ENCODE peak calls at places on chromosomes 13 and 19, in ten cellular contexts. One of them, this sample, is unnamed.

GRCh38 chr19:45059258-45059965 is 16.9 kb downstream of the ZNF296 start:
- DNase-seq in ELR: peak; percentile 84
- DNase-seq in transverse colon: peak; percentile 87
- DNase-seq in HFF-Myc: peak; percentile 63
- DNase-seq in B cell: peak; percentile 90
- DNase-seq in right cardiac atrium: peak; percentile 77
- DNase-seq in Ammon's horn: peak; percentile 84
- DNase-seq in cardiac fibroblast: peak; percentile 85
- DNase-seq in posterior cingulate gyrus: peak; percentile 84
- DNase-seq in stimulated activated CD4-positive, alpha-beta T cell treated with anti-CD3 and anti-CD28 coated beads, Interleukin-2, amount 100 ng/mL, for 24 hours: peak; percentile 90
- DNase-seq in this sample: peak; percentile 48

GRCh38 chr13:40667622-40667978 is 1.2 kb upstream of the FOXO1 start:
- DNase-seq in posterior cingulate gyrus: no peak
- DNase-seq in cardiac fibroblast: no peak
- DNase-seq in ELR: no peak
- DNase-seq in HFF-Myc: no peak
- DNase-seq in transverse colon: peak; percentile 38
- DNase-seq in stimulated activated CD4-positive, alpha-beta T cell treated with anti-CD3 and anti-CD28 coated beads, Interleukin-2, amount 100 ng/mL, for 24 hours: peak; percentile 30
- DNase-seq in Ammon's horn: peak; percentile 16
- DNase-seq in B cell: no peak
- DNase-seq in right cardiac atrium: peak; percentile 62
- DNase-seq in this sample: no peak

GRCh38 chr13:74056829-74057564 is 77.2 kb downstream of the KLF12 start:
- DNase-seq in right cardiac atrium: peak; percentile 69
- DNase-seq in transverse colon: no peak
- DNase-seq in stimulated activated CD4-positive, alpha-beta T cell treated with anti-CD3 and anti-CD28 coated beads, Interleukin-2, amount 100 ng/mL, for 24 hours: no peak
- DNase-seq in cardiac fibroblast: no peak
- DNase-seq in posterior cingulate gyrus: no peak
- DNase-seq in B cell: no peak
- DNase-seq in Ammon's horn: no peak
- DNase-seq in ELR: no peak
- DNase-seq in HFF-Myc: no peak
- DNase-seq in this sample: no peak

GRCh38 chr19:19176950-19177349 is 6.9 kb upstream of the MEF2B start:
- DNase-seq in stimulated activated CD4-positive, alpha-beta T cell treated with anti-CD3 and anti-CD28 coated beads, Interleukin-2, amount 100 ng/mL, for 24 hours: no peak
- DNase-seq in ELR: peak; percentile 26
- DNase-seq in right cardiac atrium: no peak
- DNase-seq in HFF-Myc: no peak
- DNase-seq in transverse colon: no peak
- DNase-seq in B cell: no peak
- DNase-seq in Ammon's horn: no peak
- DNase-seq in cardiac fibroblast: no peak
- DNase-seq in posterior cingulate gyrus: no peak
- DNase-seq in this sample: no peak

GRCh38 chr19:14472202-14472961 is 2.8 kb downstream of the PTGER1 start:
- DNase-seq in stimulated activated CD4-positive, alpha-beta T cell treated with anti-CD3 and anti-CD28 coated beads, Interleukin-2, amount 100 ng/mL, for 24 hours: peak; percentile 93
- DNase-seq in cardiac fibroblast: peak; percentile 61
- DNase-seq in Ammon's horn: peak; percentile 54
- DNase-seq in ELR: peak; percentile 73
- DNase-seq in HFF-Myc: no peak
- DNase-seq in B cell: peak; percentile 88
- DNase-seq in transverse colon: peak; percentile 76
- DNase-seq in posterior cingulate gyrus: peak; percentile 75
- DNase-seq in right cardiac atrium: peak; percentile 91
- DNase-seq in this sample: peak; percentile 14

GRCh38 chr13:99415014-99415650 is 86.1 kb upstream of the TM9SF2 start:
- DNase-seq in HFF-Myc: no peak
- DNase-seq in B cell: no peak
- DNase-seq in right cardiac atrium: no peak
- DNase-seq in transverse colon: no peak
- DNase-seq in Ammon's horn: no peak
- DNase-seq in cardiac fibroblast: no peak
- DNase-seq in posterior cingulate gyrus: no peak
- DNase-seq in stimulated activated CD4-positive, alpha-beta T cell treated with anti-CD3 and anti-CD28 coated beads, Interleukin-2, amount 100 ng/mL, for 24 hours: no peak
- DNase-seq in ELR: no peak
- DNase-seq in this sample: no peak

GRCh38 chr19:38284422-38284821 is 19.6 kb upstream of the C19orf33 start:
- DNase-seq in right cardiac atrium: no peak
- DNase-seq in stimulated activated CD4-positive, alpha-beta T cell treated with anti-CD3 and anti-CD28 coated beads, Interleukin-2, amount 100 ng/mL, for 24 hours: no peak
- DNase-seq in cardiac fibroblast: no peak
- DNase-seq in Ammon's horn: peak; percentile 57
- DNase-seq in HFF-Myc: no peak
- DNase-seq in posterior cingulate gyrus: no peak
- DNase-seq in transverse colon: no peak
- DNase-seq in B cell: peak; percentile 34
- DNase-seq in ELR: no peak
- DNase-seq in this sample: no peak

GRCh38 chr13:81017525-81018152 is 676.7 kb upstream of the SPRY2 start:
- DNase-seq in HFF-Myc: peak; percentile 2
- DNase-seq in Ammon's horn: peak; percentile 75
- DNase-seq in right cardiac atrium: no peak
- DNase-seq in posterior cingulate gyrus: no peak
- DNase-seq in ELR: peak; percentile 74
- DNase-seq in stimulated activated CD4-positive, alpha-beta T cell treated with anti-CD3 and anti-CD28 coated beads, Interleukin-2, amount 100 ng/mL, for 24 hours: no peak
- DNase-seq in B cell: peak; percentile 19
- DNase-seq in transverse colon: no peak
- DNase-seq in cardiac fibroblast: peak; percentile 75
- DNase-seq in this sample: peak; percentile 15

GRCh38 chr13:112447306-112447705 is 71.2 kb downstream of the SPACA7 start:
- DNase-seq in right cardiac atrium: no peak
- DNase-seq in ELR: no peak
- DNase-seq in posterior cingulate gyrus: no peak
- DNase-seq in transverse colon: no peak
- DNase-seq in stimulated activated CD4-positive, alpha-beta T cell treated with anti-CD3 and anti-CD28 coated beads, Interleukin-2, amount 100 ng/mL, for 24 hours: no peak
- DNase-seq in HFF-Myc: no peak
- DNase-seq in B cell: no peak
- DNase-seq in cardiac fibroblast: no peak
- DNase-seq in Ammon's horn: no peak
- DNase-seq in this sample: no peak

GRCh38 chr19:10603084-10603872 is 16.2 kb upstream of the AP1M2 start:
- DNase-seq in cardiac fibroblast: peak; percentile 21
- DNase-seq in ELR: peak; percentile 45
- DNase-seq in Ammon's horn: no peak
- DNase-seq in transverse colon: peak; percentile 66
- DNase-seq in stimulated activated CD4-positive, alpha-beta T cell treated with anti-CD3 and anti-CD28 coated beads, Interleukin-2, amount 100 ng/mL, for 24 hours: peak; percentile 76
- DNase-seq in posterior cingulate gyrus: no peak
- DNase-seq in HFF-Myc: no peak
- DNase-seq in B cell: peak; percentile 82
- DNase-seq in right cardiac atrium: peak; percentile 78
- DNase-seq in this sample: no peak

GRCh38 chr13:49539313-49539712 is 43.6 kb downstream of the PHF11 start:
- DNase-seq in posterior cingulate gyrus: no peak
- DNase-seq in cardiac fibroblast: no peak
- DNase-seq in right cardiac atrium: no peak
- DNase-seq in ELR: no peak
- DNase-seq in HFF-Myc: no peak
- DNase-seq in transverse colon: no peak
- DNase-seq in stimulated activated CD4-positive, alpha-beta T cell treated with anti-CD3 and anti-CD28 coated beads, Interleukin-2, amount 100 ng/mL, for 24 hours: no peak
- DNase-seq in Ammon's horn: no peak
- DNase-seq in B cell: no peak
- DNase-seq in this sample: no peak

GRCh38 chr19:37506387-37507166 is at the start of gene ZNF793:
- DNase-seq in B cell: peak; percentile 86
- DNase-seq in transverse colon: peak; percentile 81
- DNase-seq in Ammon's horn: peak; percentile 86
- DNase-seq in ELR: peak; percentile 21
- DNase-seq in stimulated activated CD4-positive, alpha-beta T cell treated with anti-CD3 and anti-CD28 coated beads, Interleukin-2, amount 100 ng/mL, for 24 hours: peak; percentile 78
- DNase-seq in HFF-Myc: no peak
- DNase-seq in right cardiac atrium: peak; percentile 94
- DNase-seq in posterior cingulate gyrus: peak; percentile 74
- DNase-seq in cardiac fibroblast: peak; percentile 84
- DNase-seq in this sample: peak; percentile 32

GRCh38 chr13:39406688-39407087 is 196.3 kb downstream of the LHFPL6 start:
- DNase-seq in right cardiac atrium: no peak
- DNase-seq in HFF-Myc: no peak
- DNase-seq in posterior cingulate gyrus: no peak
- DNase-seq in cardiac fibroblast: no peak
- DNase-seq in stimulated activated CD4-positive, alpha-beta T cell treated with anti-CD3 and anti-CD28 coated beads, Interleukin-2, amount 100 ng/mL, for 24 hours: no peak
- DNase-seq in Ammon's horn: no peak
- DNase-seq in B cell: no peak
- DNase-seq in ELR: peak; percentile 34
- DNase-seq in transverse colon: no peak
- DNase-seq in this sample: no peak